ENCODE peak calls at places on chromosomes 7 and 10, in seven cellular contexts. A, C, W, Z, P, Q and E are unnamed samples.
A peak's percentile ranks its signal among the peaks of the same experiment; 100 is the strongest.

GRCh38 chr10:122417667-122418066 is 36.8 kb upstream of the ARMS2 start:
- DNase-seq in A (no peak), C (no peak), W (no peak), Z (no peak), P (no peak), Q (no peak), E (no peak)

GRCh38 chr10:90051053-90051452 is 349.7 kb downstream of the KIF20B start:
- DNase-seq in A (no peak), C (no peak), W (no peak), Z (no peak), P (no peak), Q (no peak), E (no peak)

GRCh38 chr10:77163670-77164348 is 473.8 kb downstream of the KCNMA1 start:
- DNase-seq in A (peak; percentile 28), C (no peak), W (peak; percentile 43), Z (no peak), P (peak; percentile 60), Q (peak; percentile 28), E (no peak)

GRCh38 chr10:22874189-22874854 is 53.5 kb upstream of the ARMC3 start:
- DNase-seq in A (no peak), C (no peak), W (no peak), Z (no peak), P (no peak), Q (no peak), E (no peak)

GRCh38 chr7:20246236-20246635 is 29.1 kb upstream of the MACC1 start:
- DNase-seq in A (no peak), C (no peak), W (no peak), Z (no peak), P (no peak), Q (no peak), E (no peak)

GRCh38 chr10:121062040-121062574 is 210.9 kb downstream of the WDR11 start:
- DNase-seq in A (no peak), C (no peak), W (no peak), Z (no peak), P (no peak), Q (no peak), E (no peak)

GRCh38 chr7:128791121-128791967 is 424 bp upstream of the CCDC136 start:
- DNase-seq in A (peak; percentile 67), C (peak; percentile 84), W (no peak), Z (no peak), P (peak; percentile 83), Q (peak; percentile 80), E (peak; percentile 81)

GRCh38 chr7:17936321-17936720 is 4.0 kb downstream of the SNX13 start:
- DNase-seq in A (no peak), C (no peak), W (no peak), Z (no peak), P (no peak), Q (no peak), E (no peak)

GRCh38 chr10:360653-361052 is 225.4 kb downstream of the ZMYND11 start:
- DNase-seq in A (no peak), C (no peak), W (no peak), Z (no peak), P (no peak), Q (no peak), E (no peak)

GRCh38 chr7:132095111-132095765 is 481.0 kb downstream of the PLXNA4 start:
- DNase-seq in A (no peak), C (no peak), W (no peak), Z (no peak), P (no peak), Q (no peak), E (no peak)

GRCh38 chr7:8637322-8637721 is 203.9 kb downstream of the NXPH1 start:
- DNase-seq in A (no peak), C (no peak), W (no peak), Z (no peak), P (no peak), Q (peak; percentile 12), E (no peak)

GRCh38 chr10:16819026-16819425 is 1.8 kb upstream of the RSU1 start:
- DNase-seq in A (no peak), C (no peak), W (no peak), Z (no peak), P (no peak), Q (no peak), E (no peak)

GRCh38 chr7:8291742-8292141 is 29.8 kb upstream of the ICA1 start:
- DNase-seq in A (no peak), C (no peak), W (no peak), Z (no peak), P (no peak), Q (no peak), E (no peak)

GRCh38 chr7:155831807-155832524 is 19.7 kb upstream of the SHH start:
- DNase-seq in A (no peak), C (no peak), W (no peak), Z (no peak), P (no peak), Q (no peak), E (peak; percentile 5)

GRCh38 chr10:51108404-51108803 is 34.1 kb downstream of the PRKG1 start:
- DNase-seq in A (no peak), C (no peak), W (no peak), Z (no peak), P (no peak), Q (no peak), E (no peak)

GRCh38 chr10:96878071-96878470 is 46.0 kb downstream of the LCOR start:
- DNase-seq in A (no peak), C (no peak), W (no peak), Z (no peak), P (no peak), Q (peak; percentile 59), E (no peak)

GRCh38 chr7:149815121-149815520 is 23.1 kb upstream of the ZNF862 start:
- DNase-seq in A (no peak), C (no peak), W (no peak), Z (no peak), P (no peak), Q (no peak), E (no peak)

GRCh38 chr7:38027884-38028455 is 107.5 kb downstream of the EPDR1 start:
- DNase-seq in A (no peak), C (no peak), W (no peak), Z (no peak), P (no peak), Q (no peak), E (no peak)

GRCh38 chr10:16828114-16828568 is 10.9 kb upstream of the RSU1 start:
- DNase-seq in A (peak; percentile 62), C (peak; percentile 34), W (peak; percentile 83), Z (no peak), P (peak; percentile 59), Q (peak; percentile 76), E (peak; percentile 46)

GRCh38 chr7:80210400-80210799 is 75.8 kb downstream of the GNAI1 start:
- DNase-seq in A (no peak), C (no peak), W (no peak), Z (no peak), P (no peak), Q (no peak), E (no peak)

GRCh38 chr10:74743401-74743800 is 83.0 kb upstream of the KAT6B start:
- DNase-seq in A (no peak), C (no peak), W (no peak), Z (no peak), P (no peak), Q (no peak), E (no peak)

GRCh38 chr10:74736029-74736428 is 90.4 kb upstream of the KAT6B start:
- DNase-seq in A (no peak), C (no peak), W (no peak), Z (no peak), P (no peak), Q (no peak), E (no peak)

GRCh38 chr10:74738985-74739567 is 87.3 kb upstream of the KAT6B start:
- DNase-seq in A (no peak), C (peak; percentile 66), W (no peak), Z (no peak), P (peak; percentile 43), Q (peak; percentile 20), E (no peak)

GRCh38 chr10:74738052-74738451 is 88.3 kb upstream of the KAT6B start:
- DNase-seq in A (no peak), C (no peak), W (no peak), Z (no peak), P (no peak), Q (no peak), E (no peak)

DNA sequence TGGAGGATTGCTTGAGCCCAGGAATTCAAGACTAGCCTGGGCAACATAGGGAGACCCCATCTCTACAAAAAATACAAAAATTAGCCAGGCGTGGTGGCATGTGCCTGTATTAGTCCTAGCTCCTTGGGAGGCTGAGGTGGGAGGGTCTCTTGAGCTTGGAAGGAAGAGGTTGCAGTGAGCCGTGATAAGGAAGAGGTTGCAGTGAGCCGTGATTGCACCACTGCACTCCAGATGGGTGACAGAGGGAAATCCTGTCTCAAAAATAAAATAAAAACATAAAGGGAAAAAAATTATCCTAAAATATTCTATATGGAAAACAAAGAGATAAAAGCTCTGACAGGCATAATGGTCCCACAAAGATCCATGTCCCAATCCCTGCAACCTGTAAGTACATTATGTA is 87.9 kb upstream of the KAT6B start:
- DNase-seq in A (no peak), C (no peak), W (no peak), Z (no peak), P (no peak), Q (no peak), E (no peak)
- H3K4me3 ChIP-seq in A (no peak overlapping the region), C (no peak overlapping the region), W (no peak overlapping the region), Z (no peak overlapping the region), P (no peak overlapping the region), Q (no peak overlapping the region), E (no peak overlapping the region)

GRCh38 chr10:113844091-113844490 is 9.8 kb downstream of the DCLRE1A start:
- DNase-seq in A (no peak), C (no peak), W (no peak), Z (no peak), P (no peak), Q (no peak), E (no peak)

GRCh38 chr10:113846036-113846435 is 7.8 kb downstream of the DCLRE1A start:
- DNase-seq in A (no peak), C (no peak), W (no peak), Z (no peak), P (no peak), Q (no peak), E (no peak)

GRCh38 chr10:113842171-113842570 is 11.7 kb downstream of the DCLRE1A start:
- DNase-seq in A (no peak), C (no peak), W (no peak), Z (no peak), P (no peak), Q (no peak), E (no peak)
- H3K4me1 ChIP-seq in A (peaks cover 5% of the 10 kb centered on the region), C (no peaks in the 10 kb centered on the region), W (no peaks in the 10 kb centered on the region), Z (no peaks in the 10 kb centered on the region), P (no peaks in the 10 kb centered on the region), Q (no peaks in the 10 kb centered on the region), E (no peaks in the 10 kb centered on the region)

GRCh38 chr7:66114743-66115727 is at the start of gene CRCP:
- DNase-seq in A (peak; percentile 85), C (peak; percentile 82), W (no peak), Z (peak; percentile 29), P (peak; percentile 87), Q (peak; percentile 87), E (peak; percentile 83)
- TF ChIP-seq POLR2A in A (peak; percentile 53), C (peak; percentile 54), W (peak; percentile 44), Z (no peak), P (peak; percentile 78), Q (peak; percentile 84), E (peak; percentile 54)

DNA sequence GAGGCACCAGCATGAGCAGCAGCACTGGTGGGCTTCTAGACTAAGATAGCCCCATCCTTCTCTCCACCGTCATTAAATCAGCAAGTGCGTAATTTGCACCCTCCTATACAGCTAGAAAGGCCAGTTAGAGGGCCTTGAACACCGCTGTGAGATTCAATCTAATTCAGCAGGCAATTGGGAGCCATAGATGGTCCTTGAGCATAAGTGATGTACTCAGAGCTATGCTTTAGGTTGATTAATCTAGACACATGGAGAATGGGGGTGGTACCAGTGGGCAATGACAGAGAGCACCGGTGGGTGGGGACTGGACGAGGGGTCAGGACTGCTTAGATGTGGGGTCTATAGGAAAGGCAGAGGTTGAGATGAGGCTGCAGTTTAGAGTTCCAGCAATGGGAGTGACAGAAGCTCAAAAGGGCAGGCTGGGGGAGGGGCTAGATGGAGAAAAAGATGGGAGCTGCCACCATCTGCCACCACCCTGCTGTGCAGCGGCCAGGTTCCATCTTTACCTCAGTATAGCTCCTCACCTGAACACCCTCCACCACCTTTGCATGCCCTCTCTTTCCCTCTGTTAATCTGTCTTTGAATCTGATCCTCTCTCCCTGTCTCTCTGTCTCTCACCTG is 87.3 kb downstream of the C10orf105 start:
- DNase-seq in A (no peak), C (no peak), W (no peak), Z (no peak), P (no peak), Q (no peak), E (no peak)
- H3K4me3 ChIP-seq in A (no peak overlapping the region), C (no peak overlapping the region), W (no peak overlapping the region), Z (no peak overlapping the region), P (no peak overlapping the region), Q (no peak overlapping the region), E (no peak overlapping the region)